ENCODE peak calls at places on chromosomes 2 and 18, in five cellular contexts. B is mucosa of descending colon, L is astrocyte, X is BJ, H is tibial artery. I is an unnamed sample. For H3K36me3, the result is how much of the 10 kb centered on the place peaks cover.

GRCh38 chr2:221606369-221606768 is 34.3 kb upstream of the EPHA4 start:
- DNase-seq in B (no peak), L (no peak), X (no peak), H (no peak), I (no peak)

GRCh38 chr18:9139400-9140039 is 2.9 kb downstream of the ANKRD12 start:
- DNase-seq in B (no peak), L (no peak), X (no peak), H (no peak), I (no peak)

GRCh38 chr2:25268136-25268535 is 73.6 kb downstream of the DNMT3A start:
- DNase-seq in B (no peak), L (no peak), X (no peak), H (no peak), I (no peak)

GRCh38 chr2:129112181-129112580 is 793.5 kb upstream of the HS6ST1 start:
- DNase-seq in B (no peak), L (no peak), X (no peak), H (no peak), I (no peak)

GRCh38 chr2:69356471-69356870 is 30.6 kb downstream of the GFPT1 start:
- DNase-seq in B (no peak), L (no peak), X (no peak), H (no peak), I (no peak)

GRCh38 chr2:151523825-151524224 is 114.1 kb downstream of the RIF1 start:
- DNase-seq in B (no peak), L (peak), X (peak), H (no peak), I (no peak)

GRCh38 chr2:1277634-1278033 is 135.6 kb upstream of the TPO start:
- DNase-seq in B (no peak), L (no peak), X (no peak), H (no peak), I (no peak)

GRCh38 chr18:6174983-6175382 is 239.7 kb downstream of the L3MBTL4 start:
- DNase-seq in B (no peak), L (no peak), X (no peak), H (no peak), I (no peak)

GRCh38 chr2:236158969-236159777 is 9.0 kb downstream of the GBX2 start:
- DNase-seq in B (no peak), L (no peak), X (no peak), H (no peak), I (no peak)

GRCh38 chr18:79872852-79873444 is 75.2 kb downstream of the KCNG2 start:
- DNase-seq in B (no peak), L (no peak), X (no peak), H (no peak), I (no peak)

GRCh38 chr2:96249654-96250053 is 16.1 kb downstream of the TMEM127 start:
- DNase-seq in B (no peak), L (no peak), X (peak), H (no peak), I (no peak)

GRCh38 chr2:138298120-138298814 is 203.3 kb upstream of the SPOPL start:
- DNase-seq in B (no peak), L (no peak), X (no peak), H (no peak), I (no peak)

GRCh38 chr2:30362468-30363081 is 84.5 kb upstream of the LCLAT1 start:
- DNase-seq in B (no peak), L (peak), X (no peak), H (no peak), I (peak)

GRCh38 chr18:11167778-11168177 is 18.4 kb upstream of the PIEZO2 start:
- DNase-seq in B (no peak), L (peak), X (no peak), H (no peak), I (no peak)

GRCh38 chr18:43692291-43692690 is 415.0 kb upstream of the SYT4 start:
- DNase-seq in B (no peak), L (peak), X (peak), H (no peak), I (peak)

GRCh38 chr2:238231251-238231793 is 8.5 kb downstream of the HES6 start:
- DNase-seq in B (peak), L (peak), X (no peak), H (peak), I (peak)

GRCh38 chr18:23880931-23881330 is 133.6 kb upstream of the TTC39C start:
- DNase-seq in B (no peak), L (no peak), X (no peak), H (no peak), I (no peak)

GRCh38 chr2:207341816-207342215 is 176.1 kb upstream of the KLF7 start:
- DNase-seq in B (no peak), L (no peak), X (no peak), H (no peak), I (no peak)
- TF ChIP-seq CTCF in B (no peak), L (no peak), X (no peak), H (no peak), I (no peak)

DNA sequence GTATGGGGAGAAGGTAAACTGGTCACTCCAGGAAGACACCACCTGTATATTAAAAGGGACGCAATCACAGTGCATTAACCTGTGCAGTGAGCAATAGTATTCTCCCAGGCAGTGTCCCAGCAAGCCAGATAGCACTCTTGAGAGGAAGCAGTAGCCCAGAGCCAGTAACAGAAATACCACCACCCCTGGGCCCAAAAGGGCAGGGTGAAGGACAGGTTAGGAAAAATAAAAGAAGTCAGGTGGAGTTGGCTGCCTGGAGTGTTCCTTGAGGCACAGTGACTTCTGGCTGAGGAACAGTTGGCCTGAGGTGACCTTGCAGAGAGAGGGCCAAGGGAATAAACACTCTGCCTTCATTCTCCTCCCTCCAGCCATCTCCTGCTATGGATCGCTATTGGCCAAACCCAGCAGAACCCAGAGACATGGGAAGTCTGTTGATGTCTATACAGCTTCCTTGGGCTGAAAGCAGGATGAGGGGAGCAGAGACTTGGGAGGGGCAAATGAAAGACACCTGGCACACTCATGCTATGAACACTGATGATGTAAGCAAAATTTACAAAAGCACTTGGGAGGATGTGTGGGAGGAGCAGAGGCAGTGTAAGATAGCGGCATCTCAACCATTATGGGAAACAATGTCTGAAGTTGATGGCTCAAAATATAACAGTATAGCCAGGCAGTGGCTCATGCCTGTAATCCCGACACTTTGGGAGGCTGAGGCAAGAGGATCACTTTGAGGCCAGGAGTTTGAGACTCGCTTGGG is 7.5 kb downstream of the C18orf32 start:
- DNase-seq in B (no peak), L (no peak), X (no peak), H (no peak), I (no peak)
- H3K4me3 ChIP-seq in B (no peak), L (no peak), X (no peak), H (no peak), I (no peak)

GRCh38 chr2:85132392-85132791 is 800 bp upstream of the TCF7L1 start:
- DNase-seq in B (no peak), L (peak), X (no peak), H (peak), I (no peak)
- H3K36me3 ChIP-seq in B (under half), L (under half), X (under half), H (under half), I (under half)

GRCh38 chr2:112684415-112684775 is 36.4 kb upstream of the NT5DC4 start:
- DNase-seq in B (no peak), L (no peak), X (no peak), H (no peak), I (no peak)

GRCh38 chr2:112688086-112688880 is 32.5 kb upstream of the NT5DC4 start:
- DNase-seq in B (no peak), L (no peak), X (no peak), H (no peak), I (no peak)

GRCh38 chr2:112686348-112687217 is 34.2 kb upstream of the NT5DC4 start:
- DNase-seq in B (no peak), L (no peak), X (no peak), H (no peak), I (no peak)

GRCh38 chr2:112683550-112684414 is 37.0 kb upstream of the NT5DC4 start:
- DNase-seq in B (no peak), L (no peak), X (no peak), H (no peak), I (no peak)

DNA sequence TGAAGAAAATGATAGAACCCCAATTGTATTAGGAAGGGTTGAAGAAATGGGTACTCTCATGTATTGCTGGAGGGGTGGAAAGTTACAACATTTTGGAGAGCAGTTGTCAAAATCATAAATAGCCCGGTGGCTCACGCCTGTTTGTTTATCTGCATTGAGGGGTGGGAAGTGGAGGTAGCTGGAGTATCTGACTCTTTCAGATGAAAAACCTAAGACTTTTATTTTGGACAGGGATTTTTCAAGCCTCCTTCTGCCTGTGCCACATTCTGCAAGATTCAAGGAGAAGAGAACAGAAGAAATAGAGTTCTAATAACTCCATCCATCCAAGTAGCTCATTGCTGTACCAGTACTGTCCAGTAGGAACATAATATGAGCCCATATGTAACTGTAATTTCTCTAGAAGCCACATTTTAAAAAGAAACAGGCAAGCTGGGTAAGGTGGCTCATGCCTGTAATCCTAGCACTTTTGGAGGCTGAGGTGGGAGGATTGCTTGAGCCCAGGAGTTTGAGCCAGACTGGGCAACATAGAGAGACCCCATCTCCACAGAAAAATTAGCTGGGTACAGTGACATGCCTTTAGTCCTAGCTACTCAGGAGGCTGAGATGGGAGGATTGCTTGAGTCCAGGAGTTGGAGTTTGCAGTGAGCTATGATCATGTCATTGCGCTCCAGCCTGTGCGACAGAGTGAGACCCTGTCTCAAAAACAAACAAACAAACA is 35.5 kb upstream of the NT5DC4 start:
- DNase-seq in B (no peak), L (no peak), X (no peak), H (no peak), I (no peak)
- TF ChIP-seq CTCF in B (no peak), L (peak), X (peak), H (no peak), I (no peak)

DNA sequence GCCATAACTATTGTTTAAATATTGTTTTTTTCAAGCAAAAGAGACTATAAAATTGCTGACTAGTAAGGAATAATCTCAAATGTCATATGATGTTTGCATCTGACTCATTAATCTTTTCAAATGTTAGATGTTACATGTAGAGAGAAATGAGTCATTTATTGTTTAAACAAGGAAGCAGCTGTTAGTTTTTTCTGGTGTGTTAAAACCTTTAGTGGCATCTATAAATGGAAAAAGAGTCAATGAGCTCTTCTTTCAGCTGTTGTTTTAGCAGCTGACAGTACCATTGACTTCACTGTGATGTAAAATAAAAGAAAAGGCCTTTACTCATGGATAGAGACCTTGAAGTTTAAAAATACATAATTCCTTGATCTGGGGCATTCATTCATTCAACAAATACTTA is 1.8 kb upstream of the KLHL41 start:
- DNase-seq in B (no peak), L (peak), X (no peak), H (no peak), I (peak)
- H3K4me3 ChIP-seq in B (no peak), L (no peak), X (no peak), H (no peak), I (no peak)

GRCh38 chr18:55570966-55571365 is 17.0 kb downstream of the TCF4 start:
- DNase-seq in B (no peak), L (no peak), X (no peak), H (no peak), I (no peak)
- H3K36me3 ChIP-seq in B (under half), L (under half), X (under half), H (under half), I (under half)

GRCh38 chr2:145916799-145917198 is 1396.9 kb upstream of the ZEB2 start:
- DNase-seq in B (no peak), L (no peak), X (no peak), H (no peak), I (no peak)

GRCh38 chr2:145914716-145915115 is 1394.8 kb upstream of the ZEB2 start:
- DNase-seq in B (no peak), L (no peak), X (no peak), H (no peak), I (no peak)

GRCh38 chr2:145918951-145919350 is 1399.0 kb upstream of the ZEB2 start:
- DNase-seq in B (no peak), L (no peak), X (no peak), H (no peak), I (no peak)

DNA sequence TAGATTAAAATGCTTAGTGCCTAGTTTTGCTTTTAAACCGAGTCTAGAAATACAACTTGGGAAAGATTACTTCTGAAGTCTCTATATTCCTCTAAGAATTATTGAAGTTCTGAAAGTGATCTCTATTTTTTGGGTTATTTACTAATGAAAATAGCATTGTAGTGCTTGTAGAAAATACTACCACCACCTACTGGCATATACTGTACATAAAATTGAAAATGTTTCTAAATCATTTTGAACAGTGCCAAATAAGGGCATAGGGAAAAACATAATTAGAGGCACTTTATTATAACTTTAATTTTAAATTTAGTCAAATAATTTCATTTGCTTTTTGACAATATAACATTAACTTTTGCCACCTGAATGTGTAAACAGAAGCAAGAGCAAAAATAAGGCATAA is 1399.6 kb upstream of the ZEB2 start:
- DNase-seq in B (no peak), L (no peak), X (no peak), H (no peak), I (no peak)
- TF ChIP-seq CTCF in B (no peak), L (no peak), X (peak), H (no peak), I (no peak)

GRCh38 chr2:102040229-102040628 is 48.5 kb downstream of the IL1R2 start:
- DNase-seq in B (no peak), L (no peak), X (no peak), H (no peak), I (no peak)

GRCh38 chr2:102044235-102044920 is 52.6 kb downstream of the IL1R2 start:
- DNase-seq in B (no peak), L (no peak), X (no peak), H (no peak), I (no peak)

GRCh38 chr2:102043560-102043959 is 51.8 kb downstream of the IL1R2 start:
- DNase-seq in B (no peak), L (no peak), X (no peak), H (no peak), I (no peak)

GRCh38 chr2:102041351-102041750 is 49.6 kb downstream of the IL1R2 start:
- DNase-seq in B (no peak), L (no peak), X (no peak), H (peak), I (no peak)

GRCh38 chr2:102042196-102043041 is 50.7 kb downstream of the IL1R2 start:
- DNase-seq in B (no peak), L (no peak), X (no peak), H (no peak), I (no peak)
- H3K4me3 ChIP-seq in B (no peak), L (no peak), X (no peak), H (no peak), I (no peak)

GRCh38 chr18:26085056-26085455 is 5.4 kb downstream of the SS18 start:
- DNase-seq in B (no peak), L (no peak), X (no peak), H (no peak), I (no peak)
- H3K36me3 ChIP-seq in B (under half), L (under half), X (under half), H (under half), I (under half)